ENCODE peak calls at places on chromosomes 11 and 22, in seven cellular contexts. F is HepG2, Q is HCT116, X is endothelial cell of umbilical vein, K is stomach, P is suprapubic skin, A is HL-60. J is an unnamed sample.

GRCh38 chr11:85647604-85648299 is at the start of gene TMEM126A:
- DNase-seq in F (peak; percentile 86), Q (peak; percentile 81), X (peak; percentile 87), K (peak; percentile 92), P (peak; percentile 94), A (peak; percentile 94), J (peak; percentile 92)

GRCh38 chr11:12260731-12261521 is 116.4 kb upstream of the PARVA start:
- DNase-seq in F (no peak), Q (no peak), X (no peak), K (no peak), P (no peak), A (no peak), J (no peak)

GRCh38 chr11:71946144-71946571 is 17.3 kb downstream of the RNF121 start:
- DNase-seq in F (peak; percentile 22), Q (no peak), X (peak; percentile 76), K (no peak), P (no peak), A (no peak), J (no peak)

GRCh38 chr11:72589802-72590761 is 84.1 kb downstream of the PDE2A start:
- DNase-seq in F (peak; percentile 48), Q (no peak), X (peak; percentile 35), K (peak; percentile 47), P (no peak), A (peak; percentile 43), J (peak; percentile 53)

GRCh38 chr11:110531056-110531756 is 101.5 kb downstream of the FDX1 start:
- DNase-seq in F (no peak), Q (no peak), X (no peak), K (no peak), P (no peak), A (no peak), J (no peak)

GRCh38 chr11:119694334-119694733 is 34.7 kb downstream of the NECTIN1 start:
- DNase-seq in F (peak; percentile 72), Q (no peak), X (no peak), K (peak; percentile 63), P (no peak), A (peak; percentile 84), J (peak; percentile 61)

GRCh38 chr22:37234736-37235711 is 9.0 kb downstream of the RAC2 start:
- DNase-seq in F (no peak), Q (no peak), X (no peak), K (no peak), P (no peak), A (no peak), J (peak; percentile 10)

GRCh38 chr11:70519117-70519516 is 120.8 kb downstream of the CTTN start:
- DNase-seq in F (no peak), Q (peak; percentile 27), X (no peak), K (no peak), P (no peak), A (no peak), J (no peak)

GRCh38 chr22:27866136-27867091 is 52.6 kb downstream of the PITPNB start:
- DNase-seq in F (peak; percentile 43), Q (no peak), X (peak; percentile 33), K (peak; percentile 33), P (no peak), A (no peak), J (no peak)

DNA sequence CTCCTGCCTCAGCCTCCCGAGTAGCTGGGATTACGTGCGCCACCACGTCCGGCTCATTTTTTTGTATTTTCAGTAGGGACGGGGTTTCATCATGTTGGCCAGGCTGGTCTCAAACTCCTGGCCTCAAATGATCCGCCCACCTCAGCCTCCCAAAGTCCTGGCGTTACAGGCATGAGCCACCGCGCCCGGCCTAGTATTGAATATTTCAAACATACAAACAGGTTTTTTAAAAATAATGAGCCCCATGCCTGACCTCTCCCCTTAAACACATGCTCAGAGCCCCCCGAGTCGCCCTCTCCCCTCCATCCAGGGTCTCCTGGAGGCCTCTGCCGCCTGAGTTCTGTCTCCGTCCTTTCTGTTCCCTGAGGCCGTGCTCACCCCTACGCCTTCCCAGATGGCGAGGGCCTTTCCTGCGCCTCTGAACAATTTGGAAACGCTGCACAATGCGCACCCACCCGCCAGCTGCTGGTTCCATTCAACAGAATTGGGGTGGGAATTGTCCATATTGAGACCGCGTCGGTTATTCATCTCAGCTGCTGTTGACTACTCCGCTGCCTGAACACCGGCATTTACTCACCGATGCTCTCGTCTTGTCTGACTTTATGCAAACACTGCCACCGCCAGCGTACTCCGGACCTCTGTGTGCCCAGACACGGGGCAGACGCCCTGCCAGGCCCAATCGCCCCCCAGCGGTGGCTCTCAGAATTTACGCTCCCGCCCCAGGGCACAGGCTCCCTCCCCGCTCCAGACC is 13.6 kb upstream of the RNH1 start:
- DNase-seq in F (peak; percentile 28), Q (no peak), X (no peak), K (no peak), P (no peak), A (no peak), J (no peak)
- TF ChIP-seq CTCF in F (peak; percentile 83), Q (no peak), X (peak; percentile 18), K (no peak), P (no peak), A (no peak), J (no peak)

DNA sequence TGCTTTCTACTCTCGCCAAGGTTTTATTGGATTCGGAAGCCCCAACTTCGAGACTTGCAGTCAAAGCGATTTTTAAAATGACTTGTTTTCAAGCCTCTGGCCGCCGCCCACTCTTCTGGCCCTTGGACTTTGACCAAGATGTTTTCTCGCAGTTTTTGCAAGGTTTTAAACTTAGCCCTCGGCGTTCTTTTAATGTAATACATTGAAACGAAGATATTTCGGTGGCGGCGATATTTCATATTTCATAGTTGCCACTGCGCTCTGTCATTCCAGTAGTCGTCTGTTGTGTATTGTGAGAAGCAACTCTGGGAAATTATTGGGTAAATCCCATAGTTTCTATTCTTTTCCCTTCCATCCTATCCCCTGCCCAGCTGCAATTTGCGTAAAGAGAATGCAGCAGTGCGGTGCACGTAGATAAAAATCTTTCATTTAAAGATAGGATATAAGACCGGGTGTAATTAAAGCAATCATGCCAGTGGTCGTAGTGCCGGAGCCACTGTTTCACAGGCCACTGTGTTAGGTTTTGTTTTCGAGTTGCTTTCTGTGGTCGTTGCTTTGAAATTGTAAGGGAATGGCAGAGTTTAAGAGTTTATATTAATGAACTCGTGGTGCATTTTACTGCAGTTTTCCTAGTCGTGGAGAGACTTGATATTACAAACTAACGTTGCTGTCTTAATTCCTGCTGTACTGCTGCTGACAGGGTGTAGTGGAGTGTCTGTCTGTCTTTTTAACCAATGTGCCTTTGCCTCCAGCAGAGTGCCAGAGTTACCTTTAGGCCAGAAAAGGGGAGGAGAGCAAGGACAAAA is 715 bp downstream of the BIRC2 start:
- DNase-seq in F (peak; percentile 38), Q (no peak), X (peak; percentile 54), K (no peak), P (no peak), A (peak; percentile 41), J (peak; percentile 17)
- TF ChIP-seq POLR2AphosphoS5 in F (peak; percentile 40), Q (no peak), X (no peak), K (no peak), P (no peak), A (no peak), J (no peak)

GRCh38 chr11:56394381-56394780 is 18.1 kb upstream of the OR5AL1 start:
- DNase-seq in F (no peak), Q (no peak), X (no peak), K (no peak), P (no peak), A (no peak), J (no peak)

GRCh38 chr11:56396047-56396446 is 16.4 kb upstream of the OR5AL1 start:
- DNase-seq in F (no peak), Q (no peak), X (no peak), K (no peak), P (no peak), A (no peak), J (no peak)
- TF ChIP-seq CTCF in F (no peak), Q (no peak), X (no peak), K (no peak), P (no peak), A (no peak), J (no peak)

GRCh38 chr11:86743223-86744118 is 56.9 kb upstream of the PRSS23 start:
- DNase-seq in F (peak; percentile 57), Q (peak; percentile 95), X (peak; percentile 90), K (peak; percentile 42), P (no peak), A (no peak), J (peak; percentile 26)
- TF ChIP-seq POLR2AphosphoS5 in F (no peak), Q (peak; percentile 48), X (peak; percentile 70), K (peak; percentile 23), P (no peak), A (no peak), J (no peak)

GRCh38 chr22:25174888-25175411 is 24.7 kb upstream of the CRYBB3 start:
- DNase-seq in F (no peak), Q (no peak), X (no peak), K (no peak), P (no peak), A (no peak), J (no peak)

GRCh38 chr22:25170426-25170980 is 29.2 kb upstream of the CRYBB3 start:
- DNase-seq in F (no peak), Q (no peak), X (no peak), K (no peak), P (no peak), A (no peak), J (no peak)

GRCh38 chr22:25174156-25174887 is 25.3 kb upstream of the CRYBB3 start:
- DNase-seq in F (no peak), Q (no peak), X (no peak), K (no peak), P (no peak), A (no peak), J (no peak)

GRCh38 chr22:25169278-25170031 is 30.2 kb upstream of the CRYBB3 start:
- DNase-seq in F (peak; percentile 82), Q (peak; percentile 33), X (no peak), K (no peak), P (no peak), A (no peak), J (no peak)

DNA sequence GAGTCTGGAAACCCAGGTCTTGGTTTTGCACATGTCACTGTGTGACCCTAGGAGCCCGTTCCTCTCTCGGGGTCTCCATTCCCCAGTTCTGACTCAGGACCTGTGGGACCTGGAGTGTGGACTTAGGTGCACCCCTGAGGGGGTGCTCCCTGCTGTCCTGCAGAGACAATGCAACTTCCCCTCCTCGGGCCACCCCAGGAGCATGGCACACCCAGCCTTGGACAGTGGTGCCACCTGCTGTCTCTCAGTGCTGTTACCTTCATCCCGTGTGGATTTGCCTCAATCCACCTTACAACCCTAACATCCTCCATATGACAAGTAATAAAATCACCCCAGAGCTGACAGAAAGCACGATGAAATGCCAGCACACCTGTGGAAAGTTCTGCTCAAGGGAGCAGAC is 27.5 kb upstream of the CRYBB3 start:
- DNase-seq in F (peak; percentile 21), Q (peak; percentile 8), X (peak; percentile 52), K (peak; percentile 50), P (no peak), A (no peak), J (peak; percentile 52)
- TF ChIP-seq CTCF in F (peak; percentile 71), Q (peak; percentile 62), X (peak; percentile 20), K (no peak), P (peak; percentile 28), A (no peak), J (peak; percentile 68)

DNA sequence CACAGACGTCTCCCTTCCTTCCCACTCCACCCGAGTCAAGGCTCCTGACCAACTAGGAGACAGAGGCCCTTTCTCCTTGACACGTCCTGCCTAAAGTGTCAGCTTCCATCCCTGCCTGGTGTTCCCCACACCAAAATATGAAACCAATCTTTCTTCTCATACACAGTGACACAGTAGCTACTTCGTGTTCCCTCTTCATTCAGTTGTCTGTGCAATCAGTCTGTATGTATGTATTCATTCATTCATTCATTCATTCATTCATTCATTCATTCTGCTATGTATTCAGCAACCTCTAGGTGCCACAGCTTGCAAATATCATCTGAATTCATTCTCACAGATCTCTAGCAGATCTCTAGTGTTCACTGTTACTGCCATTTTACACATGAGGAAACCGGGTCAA is 275.4 kb downstream of the ST3GAL4 start:
- DNase-seq in F (no peak), Q (no peak), X (no peak), K (no peak), P (no peak), A (no peak), J (no peak)
- TF ChIP-seq POLR2AphosphoS5 in F (no peak), Q (no peak), X (no peak), K (no peak), P (no peak), A (no peak), J (no peak)

J was measured in transverse colon.